ENCODE peak calls at places on chromosomes 12 and 14, in eight cellular contexts. A, K, R, V, H, B, C and O are unnamed samples.

GRCh38 chr12:83664650-83665049 is 977.9 kb downstream of the TMTC2 start:
- DNase-seq in H (no peak), A (no peak), R (no peak), K (no peak), B (no peak), C (no peak), V (no peak), O (peak)

GRCh38 chr12:101470939-101471338 is 4.2 kb upstream of the SPIC start:
- DNase-seq in V (no peak), H (no peak), B (no peak), C (no peak), A (no peak), K (no peak), R (no peak), O (no peak)

GRCh38 chr12:67096533-67097318 is 172.4 kb upstream of the CAND1 start:
- DNase-seq in V (no peak), A (peak), C (no peak), R (no peak), K (no peak), H (no peak), B (no peak), O (no peak)

GRCh38 chr14:61470954-61471279 is 149.5 kb downstream of the PRKCH start:
- DNase-seq in H (no peak), C (no peak), B (no peak), V (no peak), A (no peak), K (no peak), R (no peak), O (no peak)

GRCh38 chr12:132596016-132596415 is 14.4 kb downstream of the LRCOL1 start:
- DNase-seq in H (no peak), B (no peak), R (peak), V (peak), C (no peak), K (no peak), A (peak), O (peak)

GRCh38 chr12:66035289-66035961 is 95.1 kb downstream of the LLPH start:
- DNase-seq in C (no peak), B (peak), V (peak), A (peak), H (peak), R (no peak), K (peak), O (peak)

GRCh38 chr14:48670939-48671338 is 915.2 kb downstream of the RPS29 start:
- DNase-seq in H (no peak), V (no peak), R (peak), C (no peak), K (no peak), B (no peak), A (no peak), O (no peak)

GRCh38 chr14:86462193-86462592 is 932.2 kb downstream of the FLRT2 start:
- DNase-seq in V (peak), C (no peak), B (peak), A (peak), H (no peak), R (no peak), K (no peak), O (peak)

GRCh38 chr12:48002179-48002601 is 2.1 kb downstream of the COL2A1 start:
- DNase-seq in H (no peak), K (peak), C (no peak), A (no peak), B (no peak), V (no peak), R (no peak), O (no peak)

GRCh38 chr12:81077329-81077685 is 572 bp upstream of the ACSS3 start:
- DNase-seq in R (peak), A (no peak), V (peak), C (no peak), K (no peak), B (peak), H (peak), O (no peak)

GRCh38 chr12:28787151-28787550 is 361.9 kb upstream of the FAR2 start:
- DNase-seq in C (no peak), A (no peak), K (no peak), R (no peak), B (no peak), H (no peak), V (no peak), O (no peak)

GRCh38 chr12:109795023-109795422 is 38.2 kb downstream of the TRPV4 start:
- DNase-seq in R (no peak), B (peak), H (peak), V (peak), C (no peak), K (no peak), A (no peak), O (no peak)

GRCh38 chr12:47942327-47943230 is 20.8 kb upstream of the TMEM106C start:
- DNase-seq in A (no peak), B (no peak), V (peak), H (peak), K (no peak), C (peak), R (no peak), O (no peak)

GRCh38 chr12:21818627-21819026 is 44.1 kb upstream of the KCNJ8 start:
- DNase-seq in B (peak), C (no peak), K (peak), A (no peak), R (no peak), H (peak), V (no peak), O (no peak)

GRCh38 chr12:51409846-51410245 is 14.8 kb upstream of the SLC4A8 start:
- DNase-seq in H (no peak), A (no peak), K (no peak), V (no peak), B (no peak), C (no peak), R (no peak), O (no peak)

GRCh38 chr12:92743026-92743425 is 40.2 kb downstream of the PLEKHG7 start:
- DNase-seq in C (no peak), K (no peak), B (no peak), H (no peak), A (no peak), R (no peak), V (no peak), O (no peak)

GRCh38 chr12:109744026-109744425 is 30.4 kb downstream of the FAM222A start:
- DNase-seq in A (no peak), C (peak), V (no peak), H (no peak), B (no peak), K (no peak), R (no peak), O (no peak)

GRCh38 chr12:104354868-104355570 is 51.5 kb downstream of the EID3 start:
- DNase-seq in B (no peak), K (no peak), V (no peak), H (no peak), C (no peak), A (no peak), R (no peak), O (no peak)

GRCh38 chr12:49462103-49462739 is 76.6 kb upstream of the KCNH3 start:
- DNase-seq in K (no peak), B (no peak), R (no peak), H (no peak), A (no peak), C (no peak), V (no peak), O (no peak)

GRCh38 chr12:29688914-29689313 is 94.8 kb downstream of the TMTC1 start:
- DNase-seq in H (no peak), K (no peak), A (no peak), V (no peak), R (no peak), B (no peak), C (no peak), O (no peak)

GRCh38 chr14:73236157-73236556 is 1.1 kb upstream of the PAPLN start:
- DNase-seq in R (no peak), A (no peak), V (no peak), H (no peak), K (no peak), C (no peak), B (no peak), O (no peak)

GRCh38 chr14:34231626-34232025 is 230.4 kb downstream of the SPTSSA start:
- DNase-seq in V (no peak), B (no peak), A (no peak), K (no peak), H (no peak), C (no peak), R (peak), O (no peak)

GRCh38 chr14:70919774-70920173 is 12.5 kb downstream of the PCNX1 start:
- DNase-seq in K (no peak), A (no peak), B (peak), R (no peak), C (no peak), H (no peak), V (peak), O (no peak)

GRCh38 chr14:55133416-55133815 is 4.4 kb downstream of the LGALS3 start:
- DNase-seq in V (no peak), B (peak), A (no peak), K (peak), R (no peak), C (no peak), H (peak), O (peak)

GRCh38 chr12:121857322-121858246 is 1.1 kb downstream of the HPD start:
- DNase-seq in R (no peak), B (no peak), K (no peak), H (no peak), C (no peak), A (no peak), V (no peak), O (no peak)

GRCh38 chr12:65902504-65902903 is 78.2 kb downstream of the HMGA2 start:
- DNase-seq in V (no peak), C (no peak), A (no peak), K (no peak), H (no peak), R (no peak), B (peak), O (no peak)

GRCh38 chr12:86772688-86773087 is 516.5 kb upstream of the MGAT4C start:
- DNase-seq in A (no peak), B (peak), V (no peak), C (no peak), R (no peak), K (no peak), H (no peak), O (no peak)

GRCh38 chr12:19894049-19894448 is 454.8 kb downstream of the AEBP2 start:
- DNase-seq in V (no peak), R (no peak), C (no peak), K (peak), H (no peak), B (peak), A (no peak), O (no peak)

GRCh38 chr12:49541911-49542505 is 3.2 kb downstream of the KCNH3 start:
- DNase-seq in K (no peak), H (no peak), V (no peak), A (no peak), R (no peak), B (no peak), C (no peak), O (no peak)

GRCh38 chr12:103571286-103571685 is 15.8 kb upstream of the STAB2 start:
- DNase-seq in C (peak), H (no peak), A (no peak), K (peak), B (peak), R (peak), V (no peak), O (peak)

GRCh38 chr12:128567730-128568129 is 256.0 kb downstream of the SLC15A4 start:
- DNase-seq in B (no peak), K (no peak), H (no peak), V (no peak), A (no peak), C (no peak), R (no peak), O (no peak)

GRCh38 chr14:81313775-81314429 is 86.2 kb downstream of the STON2 start:
- DNase-seq in B (peak), R (no peak), A (no peak), H (no peak), K (no peak), C (no peak), V (no peak), O (no peak)

GRCh38 chr14:106094654-106095189 is 568.3 kb downstream of the TMEM121 start:
- DNase-seq in K (no peak), V (peak), C (no peak), B (no peak), R (no peak), H (no peak), A (no peak), O (no peak)

GRCh38 chr14:68931474-68932051 is 47.5 kb downstream of the ACTN1 start:
- DNase-seq in K (no peak), H (no peak), R (peak), C (no peak), A (no peak), V (no peak), B (no peak), O (no peak)

GRCh38 chr14:21103165-21103709 is 2.4 kb downstream of the TMEM253 start:
- DNase-seq in C (no peak), A (no peak), H (no peak), V (no peak), B (no peak), K (no peak), R (no peak), O (no peak)

GRCh38 chr12:96220902-96221301 is 26.7 kb downstream of the ELK3 start:
- DNase-seq in C (no peak), R (peak), A (peak), V (no peak), B (peak), H (no peak), K (no peak), O (no peak)